ENCODE peak calls at places on chromosomes 12 and 14, in nine cellular contexts. One of them, this sample, is unnamed.

GRCh38 chr12:85448548-85449139 is 168.6 kb downstream of the ALX1 start:
- DNase-seq in CD8-positive, alpha-beta T cell: no peak
- DNase-seq in cardiac muscle cell: peak
- DNase-seq in IMR-90: peak
- DNase-seq in BE2C: no peak
- DNase-seq in left ventricle myocardium inferior: no peak
- DNase-seq in H1: no peak
- DNase-seq in endothelial cell of umbilical vein: peak
- DNase-seq in cardiac fibroblast: peak
- DNase-seq in this sample: peak

GRCh38 chr12:62260733-62261683 is 804 bp downstream of the USP15 start:
- DNase-seq in CD8-positive, alpha-beta T cell: peak
- DNase-seq in cardiac muscle cell: peak
- DNase-seq in IMR-90: peak
- DNase-seq in BE2C: peak
- DNase-seq in left ventricle myocardium inferior: peak
- DNase-seq in H1: no peak
- DNase-seq in endothelial cell of umbilical vein: peak
- DNase-seq in cardiac fibroblast: peak
- DNase-seq in this sample: peak

GRCh38 chr14:61696753-61697318 is 1.5 kb downstream of the HIF1A start:
- DNase-seq in CD8-positive, alpha-beta T cell: no peak
- DNase-seq in cardiac muscle cell: peak
- DNase-seq in IMR-90: no peak
- DNase-seq in BE2C: no peak
- DNase-seq in left ventricle myocardium inferior: no peak
- DNase-seq in H1: no peak
- DNase-seq in endothelial cell of umbilical vein: peak
- DNase-seq in cardiac fibroblast: peak
- DNase-seq in this sample: no peak

GRCh38 chr12:70196732-70197361 is 46.4 kb upstream of the CNOT2 start:
- DNase-seq in CD8-positive, alpha-beta T cell: no peak
- DNase-seq in cardiac muscle cell: peak
- DNase-seq in IMR-90: no peak
- DNase-seq in BE2C: no peak
- DNase-seq in left ventricle myocardium inferior: no peak
- DNase-seq in H1: no peak
- DNase-seq in endothelial cell of umbilical vein: no peak
- DNase-seq in cardiac fibroblast: peak
- DNase-seq in this sample: no peak

GRCh38 chr12:106227641-106228319 is 20.0 kb downstream of the CKAP4 start:
- DNase-seq in CD8-positive, alpha-beta T cell: peak
- DNase-seq in cardiac muscle cell: peak
- DNase-seq in IMR-90: no peak
- DNase-seq in BE2C: no peak
- DNase-seq in left ventricle myocardium inferior: no peak
- DNase-seq in H1: no peak
- DNase-seq in endothelial cell of umbilical vein: no peak
- DNase-seq in cardiac fibroblast: peak
- DNase-seq in this sample: peak

GRCh38 chr12:66063976-66064375 is 66.6 kb downstream of the LLPH start:
- DNase-seq in CD8-positive, alpha-beta T cell: no peak
- DNase-seq in cardiac muscle cell: no peak
- DNase-seq in IMR-90: no peak
- DNase-seq in BE2C: no peak
- DNase-seq in left ventricle myocardium inferior: no peak
- DNase-seq in H1: no peak
- DNase-seq in endothelial cell of umbilical vein: no peak
- DNase-seq in cardiac fibroblast: no peak
- DNase-seq in this sample: no peak

GRCh38 chr12:128825845-128826244 is 2.1 kb upstream of the SLC15A4 start:
- DNase-seq in CD8-positive, alpha-beta T cell: no peak
- DNase-seq in cardiac muscle cell: no peak
- DNase-seq in IMR-90: no peak
- DNase-seq in BE2C: no peak
- DNase-seq in left ventricle myocardium inferior: no peak
- DNase-seq in H1: no peak
- DNase-seq in endothelial cell of umbilical vein: no peak
- DNase-seq in cardiac fibroblast: no peak
- DNase-seq in this sample: no peak

GRCh38 chr14:24984846-24985589 is 64.9 kb downstream of the STXBP6 start:
- DNase-seq in CD8-positive, alpha-beta T cell: no peak
- DNase-seq in cardiac muscle cell: peak
- DNase-seq in IMR-90: no peak
- DNase-seq in BE2C: no peak
- DNase-seq in left ventricle myocardium inferior: no peak
- DNase-seq in H1: no peak
- DNase-seq in endothelial cell of umbilical vein: peak
- DNase-seq in cardiac fibroblast: peak
- DNase-seq in this sample: no peak

GRCh38 chr12:108755481-108755880 is 24.2 kb upstream of the CORO1C start:
- DNase-seq in CD8-positive, alpha-beta T cell: no peak
- DNase-seq in cardiac muscle cell: no peak
- DNase-seq in IMR-90: no peak
- DNase-seq in BE2C: no peak
- DNase-seq in left ventricle myocardium inferior: no peak
- DNase-seq in H1: no peak
- DNase-seq in endothelial cell of umbilical vein: no peak
- DNase-seq in cardiac fibroblast: no peak
- DNase-seq in this sample: no peak

GRCh38 chr14:35286707-35287106 is 5.5 kb upstream of the PSMA6 start:
- DNase-seq in CD8-positive, alpha-beta T cell: no peak
- DNase-seq in cardiac muscle cell: no peak
- DNase-seq in IMR-90: no peak
- DNase-seq in BE2C: no peak
- DNase-seq in left ventricle myocardium inferior: no peak
- DNase-seq in H1: no peak
- DNase-seq in endothelial cell of umbilical vein: no peak
- DNase-seq in cardiac fibroblast: no peak
- DNase-seq in this sample: no peak

GRCh38 chr12:72289633-72290032 is 17.5 kb downstream of the TRHDE start:
- DNase-seq in CD8-positive, alpha-beta T cell: no peak
- DNase-seq in cardiac muscle cell: no peak
- DNase-seq in IMR-90: peak
- DNase-seq in BE2C: no peak
- DNase-seq in left ventricle myocardium inferior: no peak
- DNase-seq in H1: no peak
- DNase-seq in endothelial cell of umbilical vein: no peak
- DNase-seq in cardiac fibroblast: no peak
- DNase-seq in this sample: no peak

GRCh38 chr12:111424793-111425251 is 19.1 kb downstream of the SH2B3 start:
- DNase-seq in CD8-positive, alpha-beta T cell: no peak
- DNase-seq in cardiac muscle cell: no peak
- DNase-seq in IMR-90: no peak
- DNase-seq in BE2C: no peak
- DNase-seq in left ventricle myocardium inferior: no peak
- DNase-seq in H1: no peak
- DNase-seq in endothelial cell of umbilical vein: no peak
- DNase-seq in cardiac fibroblast: no peak
- DNase-seq in this sample: no peak

DNA sequence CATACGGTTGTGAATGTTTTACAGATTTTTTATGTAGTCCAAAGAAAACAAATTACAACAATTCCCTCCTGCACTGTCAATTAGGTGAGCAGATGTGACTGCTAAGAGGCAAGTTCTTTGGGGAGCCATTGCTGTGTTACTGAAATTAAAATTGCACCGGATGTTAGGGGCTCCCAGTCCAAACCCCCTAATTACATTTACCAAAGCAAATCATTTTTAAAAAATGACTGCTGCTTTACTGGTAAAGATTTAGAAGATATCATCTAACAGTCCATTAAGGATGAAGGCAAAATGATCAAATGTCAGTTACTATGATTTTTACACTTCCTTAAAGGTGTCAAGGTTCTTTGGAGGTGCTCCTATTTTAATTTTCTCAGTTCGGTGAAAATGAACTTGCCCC is 70.1 kb upstream of the CSRP2 start:
- DNase-seq in CD8-positive, alpha-beta T cell: no peak
- DNase-seq in cardiac muscle cell: no peak
- DNase-seq in IMR-90: no peak
- DNase-seq in BE2C: no peak
- DNase-seq in left ventricle myocardium inferior: no peak
- DNase-seq in H1: no peak
- DNase-seq in endothelial cell of umbilical vein: no peak
- DNase-seq in cardiac fibroblast: no peak
- DNase-seq in this sample: no peak
- H3K4me3 ChIP-seq in CD8-positive, alpha-beta T cell: no peak
- H3K4me3 ChIP-seq in cardiac muscle cell: no peak
- H3K4me3 ChIP-seq in IMR-90: no peak
- H3K4me3 ChIP-seq in BE2C: no peak
- H3K4me3 ChIP-seq in left ventricle myocardium inferior: no peak
- H3K4me3 ChIP-seq in H1: no peak
- H3K4me3 ChIP-seq in endothelial cell of umbilical vein: no peak
- H3K4me3 ChIP-seq in cardiac fibroblast: no peak
- H3K4me3 ChIP-seq in this sample: no peak

GRCh38 chr12:53231859-53232640 is at the start of gene RARG:
- DNase-seq in CD8-positive, alpha-beta T cell: peak
- DNase-seq in cardiac muscle cell: peak
- DNase-seq in IMR-90: no peak
- DNase-seq in BE2C: peak
- DNase-seq in left ventricle myocardium inferior: peak
- DNase-seq in H1: no peak
- DNase-seq in endothelial cell of umbilical vein: no peak
- DNase-seq in cardiac fibroblast: peak
- DNase-seq in this sample: peak
- TF ChIP-seq CTCF in CD8-positive, alpha-beta T cell: no peak
- TF ChIP-seq CTCF in cardiac muscle cell: no peak
- TF ChIP-seq CTCF in IMR-90: no peak
- TF ChIP-seq CTCF in BE2C: no peak
- TF ChIP-seq CTCF in left ventricle myocardium inferior: no peak
- TF ChIP-seq CTCF in H1: no peak
- TF ChIP-seq CTCF in endothelial cell of umbilical vein: no peak
- TF ChIP-seq CTCF in cardiac fibroblast: no peak
- TF ChIP-seq CTCF in this sample: no peak

GRCh38 chr14:63283501-63284248 is 35.1 kb downstream of the GPHB5 start:
- DNase-seq in CD8-positive, alpha-beta T cell: no peak
- DNase-seq in cardiac muscle cell: no peak
- DNase-seq in IMR-90: no peak
- DNase-seq in BE2C: no peak
- DNase-seq in left ventricle myocardium inferior: no peak
- DNase-seq in H1: no peak
- DNase-seq in endothelial cell of umbilical vein: no peak
- DNase-seq in cardiac fibroblast: no peak
- DNase-seq in this sample: no peak
- H3K4me3 ChIP-seq in CD8-positive, alpha-beta T cell: no peak
- H3K4me3 ChIP-seq in cardiac muscle cell: no peak
- H3K4me3 ChIP-seq in IMR-90: no peak
- H3K4me3 ChIP-seq in BE2C: no peak
- H3K4me3 ChIP-seq in left ventricle myocardium inferior: no peak
- H3K4me3 ChIP-seq in H1: no peak
- H3K4me3 ChIP-seq in endothelial cell of umbilical vein: no peak
- H3K4me3 ChIP-seq in cardiac fibroblast: no peak
- H3K4me3 ChIP-seq in this sample: no peak

GRCh38 chr12:11886339-11886738 is 184.4 kb upstream of the BCL2L14 start:
- DNase-seq in CD8-positive, alpha-beta T cell: no peak
- DNase-seq in cardiac muscle cell: no peak
- DNase-seq in IMR-90: no peak
- DNase-seq in BE2C: no peak
- DNase-seq in left ventricle myocardium inferior: no peak
- DNase-seq in H1: no peak
- DNase-seq in endothelial cell of umbilical vein: peak
- DNase-seq in cardiac fibroblast: no peak
- DNase-seq in this sample: peak
- TF ChIP-seq CTCF in CD8-positive, alpha-beta T cell: no peak
- TF ChIP-seq CTCF in cardiac muscle cell: no peak
- TF ChIP-seq CTCF in IMR-90: no peak
- TF ChIP-seq CTCF in BE2C: no peak
- TF ChIP-seq CTCF in left ventricle myocardium inferior: no peak
- TF ChIP-seq CTCF in H1: no peak
- TF ChIP-seq CTCF in endothelial cell of umbilical vein: no peak
- TF ChIP-seq CTCF in cardiac fibroblast: no peak
- TF ChIP-seq CTCF in this sample: no peak

GRCh38 chr14:100192672-100193416 is 33.4 kb upstream of the DEGS2 start:
- DNase-seq in CD8-positive, alpha-beta T cell: peak
- DNase-seq in cardiac muscle cell: peak
- DNase-seq in IMR-90: peak
- DNase-seq in BE2C: peak
- DNase-seq in left ventricle myocardium inferior: peak
- DNase-seq in H1: peak
- DNase-seq in endothelial cell of umbilical vein: peak
- DNase-seq in cardiac fibroblast: peak
- DNase-seq in this sample: peak

GRCh38 chr14:100190126-100190525 is 30.7 kb upstream of the DEGS2 start:
- DNase-seq in CD8-positive, alpha-beta T cell: no peak
- DNase-seq in cardiac muscle cell: no peak
- DNase-seq in IMR-90: no peak
- DNase-seq in BE2C: no peak
- DNase-seq in left ventricle myocardium inferior: no peak
- DNase-seq in H1: no peak
- DNase-seq in endothelial cell of umbilical vein: no peak
- DNase-seq in cardiac fibroblast: no peak
- DNase-seq in this sample: peak

GRCh38 chr14:100193417-100194357 is 34.2 kb upstream of the DEGS2 start:
- DNase-seq in CD8-positive, alpha-beta T cell: no peak
- DNase-seq in cardiac muscle cell: no peak
- DNase-seq in IMR-90: no peak
- DNase-seq in BE2C: no peak
- DNase-seq in left ventricle myocardium inferior: no peak
- DNase-seq in H1: no peak
- DNase-seq in endothelial cell of umbilical vein: no peak
- DNase-seq in cardiac fibroblast: no peak
- DNase-seq in this sample: no peak

GRCh38 chr14:100192250-100192671 is 32.8 kb upstream of the DEGS2 start:
- DNase-seq in CD8-positive, alpha-beta T cell: no peak
- DNase-seq in cardiac muscle cell: peak
- DNase-seq in IMR-90: no peak
- DNase-seq in BE2C: no peak
- DNase-seq in left ventricle myocardium inferior: peak
- DNase-seq in H1: no peak
- DNase-seq in endothelial cell of umbilical vein: no peak
- DNase-seq in cardiac fibroblast: no peak
- DNase-seq in this sample: no peak

GRCh38 chr14:100191584-100192249 is 32.3 kb upstream of the DEGS2 start:
- DNase-seq in CD8-positive, alpha-beta T cell: no peak
- DNase-seq in cardiac muscle cell: peak
- DNase-seq in IMR-90: no peak
- DNase-seq in BE2C: no peak
- DNase-seq in left ventricle myocardium inferior: peak
- DNase-seq in H1: no peak
- DNase-seq in endothelial cell of umbilical vein: no peak
- DNase-seq in cardiac fibroblast: peak
- DNase-seq in this sample: no peak
- H3K4me3 ChIP-seq in CD8-positive, alpha-beta T cell: no peak
- H3K4me3 ChIP-seq in cardiac muscle cell: no peak
- H3K4me3 ChIP-seq in IMR-90: no peak
- H3K4me3 ChIP-seq in BE2C: no peak
- H3K4me3 ChIP-seq in left ventricle myocardium inferior: peak
- H3K4me3 ChIP-seq in H1: no peak
- H3K4me3 ChIP-seq in endothelial cell of umbilical vein: no peak
- H3K4me3 ChIP-seq in cardiac fibroblast: no peak
- H3K4me3 ChIP-seq in this sample: no peak

This sample was measured in epithelial cell of esophagus.